ENCODE peak calls at places on chromosomes 7 and 10, in five cellular contexts. E is HEK293T, U is HepG2, Y is NT2/D1, I is GM12878. H is an unnamed sample.

GRCh38 chr10:69742928-69743602 is 58.6 kb upstream of the COL13A1 start:
- DNase-seq in E (peak; percentile 73), U (no peak), Y (peak; percentile 38), I (no peak), H (peak; percentile 86)

GRCh38 chr10:61464461-61465215 is 11.5 kb upstream of the TMEM26 start:
- DNase-seq in E (no peak), U (no peak), Y (no peak), I (no peak), H (no peak)

GRCh38 chr7:1136841-1137516 is 23.0 kb downstream of the ZFAND2A start:
- DNase-seq in E (no peak), U (peak; percentile 38), Y (no peak), I (no peak), H (no peak)

GRCh38 chr7:130910949-130911944 is 177.2 kb upstream of the KLF14 start:
- DNase-seq in E (no peak), U (peak; percentile 28), Y (peak; percentile 81), I (no peak), H (no peak)

GRCh38 chr7:44712012-44712411 is 36.6 kb upstream of the ZMIZ2 start:
- DNase-seq in E (peak; percentile 5), U (peak; percentile 77), Y (no peak), I (no peak), H (no peak)

GRCh38 chr7:150754950-150755349 is 17.7 kb downstream of the GIMAP5 start:
- DNase-seq in E (no peak), U (no peak), Y (no peak), I (no peak), H (no peak)

GRCh38 chr7:50491943-50492342 is 41.8 kb upstream of the FIGNL1 start:
- DNase-seq in E (no peak), U (no peak), Y (no peak), I (no peak), H (no peak)

GRCh38 chr7:34083440-34083839 is 178.1 kb downstream of the BMPER start:
- DNase-seq in E (no peak), U (no peak), Y (no peak), I (no peak), H (no peak)

GRCh38 chr10:43394868-43395267 is 14.1 kb downstream of the HNRNPF start:
- DNase-seq in E (no peak), U (no peak), Y (no peak), I (no peak), H (no peak)

GRCh38 chr10:119724630-119725549 is 960 bp upstream of the INPP5F start:
- DNase-seq in E (peak; percentile 36), U (peak; percentile 37), Y (no peak), I (no peak), H (peak; percentile 59)

GRCh38 chr7:80641548-80641947 is 3.1 kb downstream of the CD36 start:
- DNase-seq in E (no peak), U (no peak), Y (no peak), I (no peak), H (no peak)

GRCh38 chr7:151056286-151057037 is 1.2 kb downstream of the CDK5 start:
- DNase-seq in E (no peak), U (no peak), Y (no peak), I (no peak), H (no peak)

GRCh38 chr10:116718058-116718457 is 24.3 kb downstream of the HSPA12A start:
- DNase-seq in E (no peak), U (no peak), Y (no peak), I (no peak), H (no peak)

GRCh38 chr7:120825576-120825975 is 32.4 kb downstream of the TSPAN12 start:
- DNase-seq in E (no peak), U (peak; percentile 30), Y (no peak), I (no peak), H (no peak)

GRCh38 chr10:76086571-76087260 is 655.3 kb downstream of the LRMDA start:
- DNase-seq in E (peak; percentile 76), U (peak; percentile 60), Y (no peak), I (peak; percentile 4), H (peak; percentile 61)

GRCh38 chr10:31064334-31064733 is 32.7 kb upstream of the ZNF438 start:
- DNase-seq in E (no peak), U (no peak), Y (no peak), I (no peak), H (no peak)

GRCh38 chr7:71868797-71869196 is 543.3 kb downstream of the CALN1 start:
- DNase-seq in E (no peak), U (no peak), Y (no peak), I (no peak), H (no peak)

GRCh38 chr10:4662576-4663161 is 163.3 kb upstream of the AKR1E2 start:
- DNase-seq in E (no peak), U (no peak), Y (no peak), I (no peak), H (no peak)

GRCh38 chr7:38584443-38585210 is 46.5 kb downstream of the AMPH start:
- DNase-seq in E (no peak), U (no peak), Y (no peak), I (no peak), H (no peak)

GRCh38 chr10:131337656-131338055 is 26.1 kb upstream of the TCERG1L start:
- DNase-seq in E (no peak), U (no peak), Y (no peak), I (no peak), H (no peak)

GRCh38 chr7:143391462-143392404 is 10.6 kb downstream of the ZYX start:
- DNase-seq in E (no peak), U (no peak), Y (no peak), I (no peak), H (no peak)

GRCh38 chr7:14045651-14046050 is 56.2 kb upstream of the ETV1 start:
- DNase-seq in E (no peak), U (no peak), Y (no peak), I (no peak), H (no peak)

GRCh38 chr10:133527779-133528271 is 662 bp downstream of the CYP2E1 start:
- DNase-seq in E (no peak), U (no peak), Y (no peak), I (no peak), H (no peak)

GRCh38 chr10:94859086-94859485 is 79.4 kb upstream of the CYP2C9 start:
- DNase-seq in E (no peak), U (no peak), Y (no peak), I (no peak), H (no peak)

GRCh38 chr7:98284335-98285036 is 3.0 kb downstream of the BRI3 start:
- DNase-seq in E (no peak), U (peak; percentile 51), Y (no peak), I (no peak), H (no peak)

GRCh38 chr10:72086466-72087391 is 1.6 kb downstream of the SPOCK2 start:
- DNase-seq in E (no peak), U (peak; percentile 27), Y (no peak), I (no peak), H (peak; percentile 69)

GRCh38 chr7:106216517-106217088 is 68.2 kb downstream of the NAMPT start:
- DNase-seq in E (no peak), U (no peak), Y (no peak), I (no peak), H (no peak)

GRCh38 chr10:87038286-87038717 is 18.2 kb downstream of the FAM25A start:
- DNase-seq in E (no peak), U (no peak), Y (no peak), I (no peak), H (no peak)

GRCh38 chr10:132503581-132504421 is 33.8 kb upstream of the INPP5A start:
- DNase-seq in E (no peak), U (no peak), Y (no peak), I (no peak), H (no peak)
- TF ChIP-seq SUZ12 in E (no peak), U (no peak), Y (no peak), I (no peak), H (no peak)

DNA sequence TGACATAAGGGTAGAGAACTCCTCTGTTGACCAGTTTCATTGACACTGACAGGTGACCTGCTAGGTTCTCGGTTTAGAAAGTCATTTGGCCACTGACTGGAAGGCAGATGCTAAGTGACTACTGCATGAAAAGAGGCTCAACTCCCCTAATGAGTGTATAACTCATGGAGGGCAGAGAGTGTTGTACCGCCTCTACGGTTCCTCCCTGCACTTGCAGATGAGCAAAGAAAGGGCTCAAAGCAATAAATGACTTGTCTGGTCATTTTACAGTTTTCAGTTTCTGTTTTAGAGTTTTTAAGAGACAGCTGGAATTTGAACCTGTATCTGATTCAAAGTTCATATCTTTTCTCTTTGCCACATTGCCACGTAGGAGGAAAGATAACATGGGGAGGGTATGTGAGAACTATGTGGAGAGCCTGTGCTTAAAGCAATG is 2.9 kb upstream of the FGL2 start:
- DNase-seq in E (no peak), U (no peak), Y (no peak), I (peak; percentile 83), H (no peak)
- TF ChIP-seq SUZ12 in E (no peak), U (no peak), Y (no peak), I (no peak), H (no peak)

GRCh38 chr7:156156734-156157408 is 344.6 kb upstream of the SHH start:
- DNase-seq in E (peak; percentile 65), U (peak; percentile 20), Y (peak; percentile 49), I (no peak), H (peak; percentile 19)
- TF ChIP-seq SUZ12 in E (no peak), U (no peak), Y (no peak), I (no peak), H (no peak)

DNA sequence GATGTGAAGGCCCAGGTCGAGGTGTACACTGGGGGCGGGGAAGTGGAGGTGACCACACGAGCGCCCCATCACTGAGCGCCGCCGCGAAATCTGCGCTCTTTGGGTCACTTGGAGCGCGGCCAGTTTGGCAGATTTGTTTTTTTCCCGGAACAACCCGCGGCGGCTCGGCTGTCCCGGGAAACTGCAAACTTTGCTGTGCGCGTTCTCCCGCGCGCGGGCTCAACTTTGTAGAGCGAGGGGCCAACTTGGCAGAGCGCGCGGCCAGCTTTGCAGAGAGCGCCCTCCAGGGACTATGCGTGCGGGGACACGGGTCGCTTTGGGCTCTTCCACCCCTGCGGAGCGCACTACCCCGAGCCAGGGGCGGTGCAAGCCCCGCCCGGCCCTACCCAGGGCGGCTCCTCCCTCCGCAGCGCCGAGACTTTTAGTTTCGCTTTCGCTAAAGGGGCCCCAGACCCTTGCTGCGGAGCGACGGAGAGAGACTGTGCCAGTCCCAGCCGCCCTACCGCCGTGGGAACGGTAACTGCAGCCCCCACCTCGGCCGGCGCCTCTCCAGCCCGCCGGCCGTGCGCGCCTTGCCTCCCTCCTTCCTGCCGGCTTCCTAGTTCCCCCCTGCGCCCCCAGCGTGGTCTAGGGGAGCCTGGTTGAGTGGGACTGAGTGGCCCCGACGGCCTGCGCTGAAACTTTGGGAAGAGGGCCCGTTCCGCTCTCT is at the start of gene CASP7:
- DNase-seq in E (peak; percentile 90), U (peak; percentile 83), Y (peak; percentile 61), I (no peak), H (peak; percentile 84)
- TF ChIP-seq SUZ12 in E (no peak), U (no peak), Y (no peak), I (no peak), H (no peak)

H was measured in H1.